ENCODE peak calls at places on chromosome 2, in eight cellular contexts. One of them, this sample, is unnamed.

GRCh38 chr2:73089270-73090030 is 17.9 kb upstream of the SFXN5 start:
- DNase-seq in CD4-positive, alpha-beta T cell: no peak
- DNase-seq in astrocyte: peak
- DNase-seq in CD8-positive, alpha-beta memory T cell: no peak
- DNase-seq in A549: peak
- DNase-seq in RWPE1: peak
- DNase-seq in neural progenitor cell: no peak
- DNase-seq in DND-41: no peak
- DNase-seq in this sample: no peak

GRCh38 chr2:75596784-75597183 is 36.0 kb upstream of the EVA1A start:
- DNase-seq in CD8-positive, alpha-beta memory T cell: no peak
- DNase-seq in RWPE1: no peak
- DNase-seq in neural progenitor cell: no peak
- DNase-seq in CD4-positive, alpha-beta T cell: no peak
- DNase-seq in astrocyte: peak
- DNase-seq in A549: no peak
- DNase-seq in DND-41: no peak
- DNase-seq in this sample: no peak

GRCh38 chr2:139271149-139271548 is 491.0 kb upstream of the NXPH2 start:
- DNase-seq in CD8-positive, alpha-beta memory T cell: no peak
- DNase-seq in A549: no peak
- DNase-seq in CD4-positive, alpha-beta T cell: no peak
- DNase-seq in neural progenitor cell: no peak
- DNase-seq in RWPE1: no peak
- DNase-seq in DND-41: no peak
- DNase-seq in astrocyte: no peak
- DNase-seq in this sample: no peak

GRCh38 chr2:62475172-62476011 is 30.6 kb downstream of the TMEM17 start:
- DNase-seq in RWPE1: no peak
- DNase-seq in neural progenitor cell: peak
- DNase-seq in A549: no peak
- DNase-seq in CD4-positive, alpha-beta T cell: no peak
- DNase-seq in CD8-positive, alpha-beta memory T cell: peak
- DNase-seq in astrocyte: no peak
- DNase-seq in DND-41: no peak
- DNase-seq in this sample: no peak

GRCh38 chr2:120703330-120703994 is 32.2 kb upstream of the GLI2 start:
- DNase-seq in RWPE1: no peak
- DNase-seq in CD4-positive, alpha-beta T cell: no peak
- DNase-seq in DND-41: no peak
- DNase-seq in CD8-positive, alpha-beta memory T cell: no peak
- DNase-seq in A549: peak
- DNase-seq in astrocyte: peak
- DNase-seq in neural progenitor cell: no peak
- DNase-seq in this sample: no peak

GRCh38 chr2:70932631-70933230 is 3.0 kb upstream of the ATP6V1B1 start:
- DNase-seq in CD4-positive, alpha-beta T cell: no peak
- DNase-seq in astrocyte: no peak
- DNase-seq in DND-41: no peak
- DNase-seq in neural progenitor cell: no peak
- DNase-seq in RWPE1: no peak
- DNase-seq in A549: no peak
- DNase-seq in CD8-positive, alpha-beta memory T cell: no peak
- DNase-seq in this sample: no peak

GRCh38 chr2:233448220-233448559 is 93.9 kb downstream of the DGKD start:
- DNase-seq in A549: peak
- DNase-seq in CD8-positive, alpha-beta memory T cell: no peak
- DNase-seq in astrocyte: no peak
- DNase-seq in neural progenitor cell: peak
- DNase-seq in DND-41: peak
- DNase-seq in RWPE1: no peak
- DNase-seq in CD4-positive, alpha-beta T cell: peak
- DNase-seq in this sample: no peak

GRCh38 chr2:20231632-20232031 is 6.7 kb upstream of the SDC1 start:
- DNase-seq in CD8-positive, alpha-beta memory T cell: no peak
- DNase-seq in neural progenitor cell: peak
- DNase-seq in CD4-positive, alpha-beta T cell: no peak
- DNase-seq in DND-41: no peak
- DNase-seq in RWPE1: peak
- DNase-seq in astrocyte: peak
- DNase-seq in A549: peak
- DNase-seq in this sample: no peak

GRCh38 chr2:39942970-39943369 is 163.9 kb upstream of the THUMPD2 start:
- DNase-seq in CD4-positive, alpha-beta T cell: no peak
- DNase-seq in DND-41: no peak
- DNase-seq in A549: no peak
- DNase-seq in RWPE1: no peak
- DNase-seq in astrocyte: peak
- DNase-seq in CD8-positive, alpha-beta memory T cell: no peak
- DNase-seq in neural progenitor cell: no peak
- DNase-seq in this sample: no peak

GRCh38 chr2:231914077-231914690 is 12.0 kb downstream of the NPPC start:
- DNase-seq in astrocyte: no peak
- DNase-seq in neural progenitor cell: no peak
- DNase-seq in RWPE1: no peak
- DNase-seq in CD4-positive, alpha-beta T cell: no peak
- DNase-seq in A549: no peak
- DNase-seq in DND-41: no peak
- DNase-seq in CD8-positive, alpha-beta memory T cell: no peak
- DNase-seq in this sample: no peak

GRCh38 chr2:145184741-145185671 is 665.1 kb upstream of the ZEB2 start:
- DNase-seq in A549: no peak
- DNase-seq in CD4-positive, alpha-beta T cell: no peak
- DNase-seq in DND-41: no peak
- DNase-seq in astrocyte: peak
- DNase-seq in neural progenitor cell: peak
- DNase-seq in RWPE1: no peak
- DNase-seq in CD8-positive, alpha-beta memory T cell: no peak
- DNase-seq in this sample: no peak

GRCh38 chr2:18516112-18516511 is 44.3 kb downstream of the RDH14 start:
- DNase-seq in neural progenitor cell: peak
- DNase-seq in DND-41: no peak
- DNase-seq in CD4-positive, alpha-beta T cell: no peak
- DNase-seq in A549: no peak
- DNase-seq in CD8-positive, alpha-beta memory T cell: no peak
- DNase-seq in RWPE1: no peak
- DNase-seq in astrocyte: peak
- DNase-seq in this sample: no peak

GRCh38 chr2:191321861-191322662 is 76.9 kb downstream of the MYO1B start:
- DNase-seq in astrocyte: peak
- DNase-seq in neural progenitor cell: peak
- DNase-seq in DND-41: peak
- DNase-seq in CD8-positive, alpha-beta memory T cell: no peak
- DNase-seq in A549: no peak
- DNase-seq in CD4-positive, alpha-beta T cell: no peak
- DNase-seq in RWPE1: no peak
- DNase-seq in this sample: no peak

GRCh38 chr2:46490521-46491141 is 11.3 kb downstream of the TMEM247 start:
- DNase-seq in CD8-positive, alpha-beta memory T cell: no peak
- DNase-seq in astrocyte: peak
- DNase-seq in DND-41: no peak
- DNase-seq in A549: no peak
- DNase-seq in CD4-positive, alpha-beta T cell: no peak
- DNase-seq in RWPE1: no peak
- DNase-seq in neural progenitor cell: no peak
- DNase-seq in this sample: no peak

GRCh38 chr2:162482463-162482862 is 138.5 kb downstream of the GCA start:
- DNase-seq in CD4-positive, alpha-beta T cell: no peak
- DNase-seq in DND-41: no peak
- DNase-seq in CD8-positive, alpha-beta memory T cell: no peak
- DNase-seq in neural progenitor cell: no peak
- DNase-seq in astrocyte: no peak
- DNase-seq in RWPE1: no peak
- DNase-seq in A549: no peak
- DNase-seq in this sample: no peak

GRCh38 chr2:172614932-172615331 is 59.0 kb downstream of the PDK1 start:
- DNase-seq in CD4-positive, alpha-beta T cell: no peak
- DNase-seq in CD8-positive, alpha-beta memory T cell: no peak
- DNase-seq in neural progenitor cell: no peak
- DNase-seq in DND-41: no peak
- DNase-seq in RWPE1: no peak
- DNase-seq in A549: no peak
- DNase-seq in astrocyte: no peak
- DNase-seq in this sample: no peak

GRCh38 chr2:118048396-118048795 is 34.5 kb upstream of the CCDC93 start:
- DNase-seq in RWPE1: no peak
- DNase-seq in A549: no peak
- DNase-seq in CD8-positive, alpha-beta memory T cell: no peak
- DNase-seq in neural progenitor cell: no peak
- DNase-seq in astrocyte: peak
- DNase-seq in CD4-positive, alpha-beta T cell: no peak
- DNase-seq in DND-41: no peak
- DNase-seq in this sample: no peak

GRCh38 chr2:32061973-32062861 is 1.1 kb upstream of the SPAST start:
- DNase-seq in astrocyte: peak
- DNase-seq in DND-41: no peak
- DNase-seq in neural progenitor cell: peak
- DNase-seq in CD4-positive, alpha-beta T cell: no peak
- DNase-seq in CD8-positive, alpha-beta memory T cell: no peak
- DNase-seq in A549: no peak
- DNase-seq in RWPE1: peak
- DNase-seq in this sample: no peak

GRCh38 chr2:35688298-35688697 is 667.3 kb upstream of the CRIM1 start:
- DNase-seq in RWPE1: no peak
- DNase-seq in DND-41: no peak
- DNase-seq in A549: no peak
- DNase-seq in neural progenitor cell: no peak
- DNase-seq in astrocyte: no peak
- DNase-seq in CD4-positive, alpha-beta T cell: no peak
- DNase-seq in CD8-positive, alpha-beta memory T cell: no peak
- DNase-seq in this sample: no peak

GRCh38 chr2:225041871-225042799 is at the start of gene DOCK10:
- DNase-seq in DND-41: peak
- DNase-seq in A549: peak
- DNase-seq in CD4-positive, alpha-beta T cell: peak
- DNase-seq in CD8-positive, alpha-beta memory T cell: peak
- DNase-seq in neural progenitor cell: peak
- DNase-seq in RWPE1: peak
- DNase-seq in astrocyte: peak
- DNase-seq in this sample: no peak
- H3K27ac ChIP-seq in DND-41: peak
- H3K27ac ChIP-seq in A549: peak
- H3K27ac ChIP-seq in CD4-positive, alpha-beta T cell: peak
- H3K27ac ChIP-seq in CD8-positive, alpha-beta memory T cell: peak
- H3K27ac ChIP-seq in neural progenitor cell: no peak
- H3K27ac ChIP-seq in RWPE1: peak
- H3K27ac ChIP-seq in astrocyte: peak
- H3K27ac ChIP-seq in this sample: peak

DNA sequence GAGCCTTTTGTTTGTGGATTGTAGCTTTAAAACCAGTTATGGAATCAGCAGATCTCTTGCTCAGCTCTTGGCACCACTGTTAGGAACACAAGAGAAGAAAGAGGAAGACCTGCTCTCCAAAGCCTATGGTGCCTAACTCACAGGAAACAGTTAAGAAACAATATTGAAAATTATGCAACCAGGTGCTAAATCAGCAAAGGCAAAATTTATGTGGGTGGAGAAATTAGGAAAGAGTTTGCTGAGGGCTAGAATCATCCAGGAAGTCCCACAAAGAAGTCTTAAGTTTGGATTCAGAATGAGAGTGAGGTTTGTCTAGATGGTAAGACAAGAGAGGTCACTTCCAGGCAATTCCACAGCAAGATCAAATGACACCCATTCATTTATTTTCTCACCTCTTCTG is 49.4 kb downstream of the AOX1 start:
- DNase-seq in CD8-positive, alpha-beta memory T cell: no peak
- DNase-seq in CD4-positive, alpha-beta T cell: no peak
- DNase-seq in DND-41: no peak
- DNase-seq in neural progenitor cell: no peak
- DNase-seq in A549: no peak
- DNase-seq in astrocyte: no peak
- DNase-seq in RWPE1: no peak
- DNase-seq in this sample: no peak
- H3K27ac ChIP-seq in CD8-positive, alpha-beta memory T cell: no peak
- H3K27ac ChIP-seq in CD4-positive, alpha-beta T cell: no peak
- H3K27ac ChIP-seq in DND-41: no peak
- H3K27ac ChIP-seq in neural progenitor cell: no peak
- H3K27ac ChIP-seq in A549: no peak
- H3K27ac ChIP-seq in astrocyte: no peak
- H3K27ac ChIP-seq in RWPE1: no peak
- H3K27ac ChIP-seq in this sample: no peak

DNA sequence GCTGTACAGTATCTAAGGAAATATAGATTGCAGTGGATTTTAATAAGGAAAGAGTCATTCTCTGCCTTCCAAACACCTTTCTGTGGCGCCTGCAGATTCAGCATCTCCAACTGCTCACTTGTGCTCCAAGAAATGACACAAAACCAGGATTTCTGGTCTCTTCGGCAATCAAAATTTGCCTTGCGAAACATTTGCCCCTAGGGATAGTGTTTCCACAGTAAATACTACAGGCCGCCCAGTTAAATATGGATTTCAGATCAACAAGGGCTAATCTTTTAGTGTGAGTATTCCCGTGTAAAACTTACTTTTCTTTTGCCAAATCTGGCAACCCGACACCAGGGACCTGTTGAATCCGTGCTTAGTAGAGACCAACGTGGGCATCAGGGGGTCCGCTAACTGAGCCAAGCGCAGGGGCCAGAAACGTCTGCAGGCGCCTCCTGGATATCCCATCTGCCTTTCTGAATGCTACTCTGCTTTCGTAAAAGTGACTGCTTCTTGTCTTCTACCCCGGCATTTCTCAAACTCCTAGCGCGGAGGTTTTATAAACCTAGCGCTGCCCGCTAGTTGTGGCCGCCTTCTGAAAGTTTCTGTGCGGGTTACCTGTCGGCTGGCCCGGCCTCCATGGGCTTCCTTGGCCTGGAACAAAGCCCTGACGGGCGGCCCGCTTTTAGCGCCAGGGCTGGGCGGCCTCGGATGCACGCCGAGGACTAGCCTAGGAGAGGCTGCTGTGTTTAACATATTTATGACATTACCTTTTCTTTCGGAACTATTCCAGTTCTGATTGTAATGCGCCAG is 2.5 kb downstream of the CYP1B1 start:
- DNase-seq in A549: peak
- DNase-seq in DND-41: no peak
- DNase-seq in RWPE1: no peak
- DNase-seq in astrocyte: no peak
- DNase-seq in CD4-positive, alpha-beta T cell: no peak
- DNase-seq in CD8-positive, alpha-beta memory T cell: no peak
- DNase-seq in neural progenitor cell: peak
- DNase-seq in this sample: no peak
- H3K27ac ChIP-seq in A549: peak
- H3K27ac ChIP-seq in DND-41: no peak
- H3K27ac ChIP-seq in RWPE1: peak
- H3K27ac ChIP-seq in astrocyte: no peak
- H3K27ac ChIP-seq in CD4-positive, alpha-beta T cell: no peak
- H3K27ac ChIP-seq in CD8-positive, alpha-beta memory T cell: no peak
- H3K27ac ChIP-seq in neural progenitor cell: no peak
- H3K27ac ChIP-seq in this sample: peak

DNA sequence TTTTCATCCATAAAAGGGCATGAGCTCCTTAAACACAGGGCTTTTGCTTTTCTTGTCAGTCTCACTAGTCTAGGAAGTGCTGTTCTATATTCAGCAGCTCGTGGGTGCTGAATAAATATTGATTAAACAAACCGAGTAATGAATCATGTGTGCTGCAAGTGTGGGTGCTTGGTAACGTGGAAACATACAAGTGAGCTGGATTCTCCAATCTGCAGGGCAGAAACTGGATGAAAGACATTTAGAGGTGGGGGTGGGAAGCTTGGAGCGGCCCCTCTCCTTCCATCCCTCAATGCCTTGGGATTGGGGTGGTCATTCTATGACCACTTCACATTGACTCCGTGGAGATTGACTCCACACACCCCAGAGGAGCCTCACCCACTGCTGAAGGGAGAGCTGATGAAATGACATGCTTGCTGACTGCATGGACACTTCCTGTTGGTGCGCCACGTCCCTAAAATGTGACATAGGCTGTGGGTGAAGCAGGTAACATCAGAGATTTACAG is 114.5 kb downstream of the DOCK10 start:
- DNase-seq in RWPE1: no peak
- DNase-seq in astrocyte: peak
- DNase-seq in DND-41: no peak
- DNase-seq in CD8-positive, alpha-beta memory T cell: peak
- DNase-seq in CD4-positive, alpha-beta T cell: peak
- DNase-seq in neural progenitor cell: no peak
- DNase-seq in A549: peak
- DNase-seq in this sample: no peak
- H3K27ac ChIP-seq in RWPE1: no peak
- H3K27ac ChIP-seq in astrocyte: peak
- H3K27ac ChIP-seq in DND-41: no peak
- H3K27ac ChIP-seq in CD8-positive, alpha-beta memory T cell: peak
- H3K27ac ChIP-seq in CD4-positive, alpha-beta T cell: peak
- H3K27ac ChIP-seq in neural progenitor cell: no peak
- H3K27ac ChIP-seq in A549: no peak
- H3K27ac ChIP-seq in this sample: peak

This sample was measured in esophagus squamous epithelium.